ENCODE peak calls at places on chromosomes 11 and 22, in ten cellular contexts. One of them, this sample, is unnamed. For H3K4me1, the result is how much of the 10 kb centered on the place peaks cover.

GRCh38 chr11:128196235-128196634 is 391.1 kb downstream of the ETS1 start:
- DNase-seq in small intestine: no peak
- DNase-seq in DND-41: no peak
- DNase-seq in body of pancreas: no peak
- DNase-seq in mucosa of descending colon: no peak
- DNase-seq in fibroblast of lung: no peak
- DNase-seq in lower lobe of right lung: no peak
- DNase-seq in CD8-positive, alpha-beta memory T cell: no peak
- DNase-seq in A549: no peak
- DNase-seq in spleen: no peak
- DNase-seq in this sample: no peak

GRCh38 chr11:76436020-76436419 is 8.8 kb upstream of the EMSY start:
- DNase-seq in small intestine: no peak
- DNase-seq in DND-41: no peak
- DNase-seq in body of pancreas: no peak
- DNase-seq in mucosa of descending colon: no peak
- DNase-seq in fibroblast of lung: no peak
- DNase-seq in lower lobe of right lung: no peak
- DNase-seq in CD8-positive, alpha-beta memory T cell: no peak
- DNase-seq in A549: no peak
- DNase-seq in spleen: no peak
- DNase-seq in this sample: no peak

GRCh38 chr22:32745251-32745995 is 56.1 kb upstream of the TIMP3 start:
- DNase-seq in small intestine: no peak
- DNase-seq in DND-41: no peak
- DNase-seq in body of pancreas: peak
- DNase-seq in mucosa of descending colon: no peak
- DNase-seq in fibroblast of lung: peak
- DNase-seq in lower lobe of right lung: no peak
- DNase-seq in CD8-positive, alpha-beta memory T cell: no peak
- DNase-seq in A549: no peak
- DNase-seq in spleen: no peak
- DNase-seq in this sample: peak

GRCh38 chr11:106457727-106458126 is 380.3 kb downstream of the AASDHPPT start:
- DNase-seq in small intestine: peak
- DNase-seq in DND-41: no peak
- DNase-seq in body of pancreas: no peak
- DNase-seq in mucosa of descending colon: no peak
- DNase-seq in fibroblast of lung: peak
- DNase-seq in lower lobe of right lung: no peak
- DNase-seq in CD8-positive, alpha-beta memory T cell: no peak
- DNase-seq in A549: peak
- DNase-seq in spleen: no peak
- DNase-seq in this sample: no peak

GRCh38 chr11:32071811-32072210 is 19.1 kb upstream of the RCN1 start:
- DNase-seq in small intestine: no peak
- DNase-seq in DND-41: no peak
- DNase-seq in body of pancreas: no peak
- DNase-seq in mucosa of descending colon: no peak
- DNase-seq in fibroblast of lung: peak
- DNase-seq in lower lobe of right lung: no peak
- DNase-seq in CD8-positive, alpha-beta memory T cell: no peak
- DNase-seq in A549: peak
- DNase-seq in spleen: no peak
- DNase-seq in this sample: peak

GRCh38 chr11:125579811-125580210 is 10.5 kb downstream of the EI24 start:
- DNase-seq in small intestine: no peak
- DNase-seq in DND-41: no peak
- DNase-seq in body of pancreas: no peak
- DNase-seq in mucosa of descending colon: no peak
- DNase-seq in fibroblast of lung: no peak
- DNase-seq in lower lobe of right lung: no peak
- DNase-seq in CD8-positive, alpha-beta memory T cell: no peak
- DNase-seq in A549: no peak
- DNase-seq in spleen: no peak
- DNase-seq in this sample: peak

GRCh38 chr11:68583047-68583446 is 101.3 kb upstream of the GAL start:
- DNase-seq in small intestine: no peak
- DNase-seq in DND-41: no peak
- DNase-seq in body of pancreas: no peak
- DNase-seq in mucosa of descending colon: no peak
- DNase-seq in fibroblast of lung: peak
- DNase-seq in lower lobe of right lung: no peak
- DNase-seq in CD8-positive, alpha-beta memory T cell: no peak
- DNase-seq in A549: no peak
- DNase-seq in spleen: no peak
- DNase-seq in this sample: no peak

GRCh38 chr11:33531743-33532181 is 168.9 kb downstream of the C11orf91 start:
- DNase-seq in small intestine: no peak
- DNase-seq in DND-41: no peak
- DNase-seq in body of pancreas: no peak
- DNase-seq in mucosa of descending colon: no peak
- DNase-seq in fibroblast of lung: peak
- DNase-seq in lower lobe of right lung: no peak
- DNase-seq in CD8-positive, alpha-beta memory T cell: no peak
- DNase-seq in A549: no peak
- DNase-seq in spleen: no peak
- DNase-seq in this sample: no peak

GRCh38 chr11:31809857-31810778 is 1.0 kb downstream of the PAX6 start:
- DNase-seq in small intestine: no peak
- DNase-seq in DND-41: no peak
- DNase-seq in body of pancreas: no peak
- DNase-seq in mucosa of descending colon: no peak
- DNase-seq in fibroblast of lung: peak
- DNase-seq in lower lobe of right lung: peak
- DNase-seq in CD8-positive, alpha-beta memory T cell: no peak
- DNase-seq in A549: peak
- DNase-seq in spleen: peak
- DNase-seq in this sample: peak

GRCh38 chr11:72738199-72739141 is 13.7 kb downstream of the ARAP1 start:
- DNase-seq in small intestine: no peak
- DNase-seq in DND-41: no peak
- DNase-seq in body of pancreas: no peak
- DNase-seq in mucosa of descending colon: peak
- DNase-seq in fibroblast of lung: no peak
- DNase-seq in lower lobe of right lung: peak
- DNase-seq in CD8-positive, alpha-beta memory T cell: no peak
- DNase-seq in A549: no peak
- DNase-seq in spleen: peak
- DNase-seq in this sample: no peak

GRCh38 chr11:111530091-111530490 is 10.4 kb upstream of the LAYN start:
- DNase-seq in small intestine: no peak
- DNase-seq in DND-41: no peak
- DNase-seq in body of pancreas: no peak
- DNase-seq in mucosa of descending colon: no peak
- DNase-seq in fibroblast of lung: peak
- DNase-seq in lower lobe of right lung: no peak
- DNase-seq in CD8-positive, alpha-beta memory T cell: no peak
- DNase-seq in A549: no peak
- DNase-seq in spleen: no peak
- DNase-seq in this sample: no peak

GRCh38 chr11:33021937-33022336 is 6.3 kb downstream of the DEPDC7 start:
- DNase-seq in small intestine: peak
- DNase-seq in DND-41: no peak
- DNase-seq in body of pancreas: no peak
- DNase-seq in mucosa of descending colon: no peak
- DNase-seq in fibroblast of lung: no peak
- DNase-seq in lower lobe of right lung: no peak
- DNase-seq in CD8-positive, alpha-beta memory T cell: no peak
- DNase-seq in A549: no peak
- DNase-seq in spleen: no peak
- DNase-seq in this sample: no peak

GRCh38 chr11:123135863-123136446 is 59.1 kb downstream of the CLMP start:
- DNase-seq in small intestine: no peak
- DNase-seq in DND-41: no peak
- DNase-seq in body of pancreas: no peak
- DNase-seq in mucosa of descending colon: no peak
- DNase-seq in fibroblast of lung: no peak
- DNase-seq in lower lobe of right lung: no peak
- DNase-seq in CD8-positive, alpha-beta memory T cell: no peak
- DNase-seq in A549: no peak
- DNase-seq in spleen: no peak
- DNase-seq in this sample: no peak

GRCh38 chr11:71554996-71555395 is 6.8 kb downstream of the KRTAP5-9 start:
- DNase-seq in small intestine: no peak
- DNase-seq in DND-41: no peak
- DNase-seq in body of pancreas: no peak
- DNase-seq in mucosa of descending colon: no peak
- DNase-seq in fibroblast of lung: no peak
- DNase-seq in lower lobe of right lung: no peak
- DNase-seq in CD8-positive, alpha-beta memory T cell: no peak
- DNase-seq in A549: no peak
- DNase-seq in spleen: no peak
- DNase-seq in this sample: no peak

GRCh38 chr11:28969832-28970231 is 861.6 kb downstream of the METTL15 start:
- DNase-seq in small intestine: no peak
- DNase-seq in DND-41: no peak
- DNase-seq in body of pancreas: no peak
- DNase-seq in mucosa of descending colon: no peak
- DNase-seq in fibroblast of lung: no peak
- DNase-seq in lower lobe of right lung: no peak
- DNase-seq in CD8-positive, alpha-beta memory T cell: no peak
- DNase-seq in A549: peak
- DNase-seq in spleen: no peak
- DNase-seq in this sample: no peak

GRCh38 chr22:30310881-30311771 is 15.6 kb downstream of the TBC1D10A start:
- DNase-seq in small intestine: peak
- DNase-seq in DND-41: no peak
- DNase-seq in body of pancreas: peak
- DNase-seq in mucosa of descending colon: peak
- DNase-seq in fibroblast of lung: peak
- DNase-seq in lower lobe of right lung: peak
- DNase-seq in CD8-positive, alpha-beta memory T cell: no peak
- DNase-seq in A549: no peak
- DNase-seq in spleen: no peak
- DNase-seq in this sample: no peak
- H3K4me3 ChIP-seq in small intestine: no peak
- H3K4me3 ChIP-seq in DND-41: no peak
- H3K4me3 ChIP-seq in body of pancreas: no peak
- H3K4me3 ChIP-seq in mucosa of descending colon: no peak
- H3K4me3 ChIP-seq in fibroblast of lung: no peak
- H3K4me3 ChIP-seq in lower lobe of right lung: no peak
- H3K4me3 ChIP-seq in CD8-positive, alpha-beta memory T cell: peak
- H3K4me3 ChIP-seq in A549: no peak
- H3K4me3 ChIP-seq in spleen: no peak
- H3K4me3 ChIP-seq in this sample: no peak

GRCh38 chr22:22918297-22918965 is 30.8 kb downstream of the IGLL5 start:
- DNase-seq in small intestine: no peak
- DNase-seq in DND-41: no peak
- DNase-seq in body of pancreas: no peak
- DNase-seq in mucosa of descending colon: no peak
- DNase-seq in fibroblast of lung: no peak
- DNase-seq in lower lobe of right lung: no peak
- DNase-seq in CD8-positive, alpha-beta memory T cell: no peak
- DNase-seq in A549: no peak
- DNase-seq in spleen: no peak
- DNase-seq in this sample: peak

GRCh38 chr22:22917377-22917776 is 29.8 kb downstream of the IGLL5 start:
- DNase-seq in small intestine: no peak
- DNase-seq in DND-41: no peak
- DNase-seq in body of pancreas: no peak
- DNase-seq in mucosa of descending colon: no peak
- DNase-seq in fibroblast of lung: no peak
- DNase-seq in lower lobe of right lung: no peak
- DNase-seq in CD8-positive, alpha-beta memory T cell: no peak
- DNase-seq in A549: no peak
- DNase-seq in spleen: no peak
- DNase-seq in this sample: no peak

GRCh38 chr22:22916215-22916951 is 28.8 kb downstream of the IGLL5 start:
- DNase-seq in small intestine: no peak
- DNase-seq in DND-41: no peak
- DNase-seq in body of pancreas: no peak
- DNase-seq in mucosa of descending colon: no peak
- DNase-seq in fibroblast of lung: no peak
- DNase-seq in lower lobe of right lung: no peak
- DNase-seq in CD8-positive, alpha-beta memory T cell: no peak
- DNase-seq in A549: no peak
- DNase-seq in spleen: peak
- DNase-seq in this sample: no peak

GRCh38 chr22:22915670-22916035 is 28.0 kb downstream of the IGLL5 start:
- DNase-seq in small intestine: no peak
- DNase-seq in DND-41: no peak
- DNase-seq in body of pancreas: no peak
- DNase-seq in mucosa of descending colon: no peak
- DNase-seq in fibroblast of lung: no peak
- DNase-seq in lower lobe of right lung: peak
- DNase-seq in CD8-positive, alpha-beta memory T cell: no peak
- DNase-seq in A549: no peak
- DNase-seq in spleen: no peak
- DNase-seq in this sample: no peak

DNA sequence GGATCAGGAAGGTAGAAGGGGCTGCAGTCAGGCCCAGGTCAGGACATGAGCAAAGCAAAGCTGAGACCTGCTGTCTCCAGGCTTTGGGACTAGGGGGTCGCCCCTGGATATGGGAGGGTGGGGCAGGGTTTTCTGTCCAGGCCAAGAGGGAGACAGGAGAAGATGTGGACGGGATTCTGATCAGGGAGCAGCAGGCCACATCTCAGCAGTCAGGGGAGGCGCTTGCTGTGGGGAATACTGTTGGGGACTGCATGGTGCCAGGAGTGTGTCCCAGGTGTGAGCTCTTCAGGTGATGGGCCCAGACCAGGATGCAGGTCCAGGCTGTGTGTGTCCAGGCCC is 29.3 kb downstream of the IGLL5 start:
- DNase-seq in small intestine: no peak
- DNase-seq in DND-41: no peak
- DNase-seq in body of pancreas: no peak
- DNase-seq in mucosa of descending colon: no peak
- DNase-seq in fibroblast of lung: no peak
- DNase-seq in lower lobe of right lung: no peak
- DNase-seq in CD8-positive, alpha-beta memory T cell: no peak
- DNase-seq in A549: no peak
- DNase-seq in spleen: no peak
- DNase-seq in this sample: no peak
- H3K4me1 ChIP-seq in small intestine: under half
- H3K4me1 ChIP-seq in DND-41: under half
- H3K4me1 ChIP-seq in body of pancreas: under half
- H3K4me1 ChIP-seq in mucosa of descending colon: under half
- H3K4me1 ChIP-seq in fibroblast of lung: under half
- H3K4me1 ChIP-seq in lower lobe of right lung: under half
- H3K4me1 ChIP-seq in CD8-positive, alpha-beta memory T cell: under half
- H3K4me1 ChIP-seq in A549: under half
- H3K4me1 ChIP-seq in spleen: under half
- H3K4me1 ChIP-seq in this sample: under half

GRCh38 chr22:46066691-46067090 is 83.6 kb upstream of the PPARA start:
- DNase-seq in small intestine: peak
- DNase-seq in DND-41: no peak
- DNase-seq in body of pancreas: peak
- DNase-seq in mucosa of descending colon: peak
- DNase-seq in fibroblast of lung: peak
- DNase-seq in lower lobe of right lung: peak
- DNase-seq in CD8-positive, alpha-beta memory T cell: no peak
- DNase-seq in A549: no peak
- DNase-seq in spleen: peak
- DNase-seq in this sample: no peak
- H3K4me3 ChIP-seq in small intestine: no peak
- H3K4me3 ChIP-seq in DND-41: no peak
- H3K4me3 ChIP-seq in body of pancreas: no peak
- H3K4me3 ChIP-seq in mucosa of descending colon: no peak
- H3K4me3 ChIP-seq in fibroblast of lung: peak
- H3K4me3 ChIP-seq in lower lobe of right lung: peak
- H3K4me3 ChIP-seq in CD8-positive, alpha-beta memory T cell: no peak
- H3K4me3 ChIP-seq in A549: peak
- H3K4me3 ChIP-seq in spleen: no peak
- H3K4me3 ChIP-seq in this sample: peak

GRCh38 chr11:83608571-83608970 is 322.4 kb upstream of the CCDC90B start:
- DNase-seq in small intestine: no peak
- DNase-seq in DND-41: no peak
- DNase-seq in body of pancreas: no peak
- DNase-seq in mucosa of descending colon: no peak
- DNase-seq in fibroblast of lung: no peak
- DNase-seq in lower lobe of right lung: no peak
- DNase-seq in CD8-positive, alpha-beta memory T cell: no peak
- DNase-seq in A549: no peak
- DNase-seq in spleen: no peak
- DNase-seq in this sample: no peak
- H3K4me1 ChIP-seq in small intestine: under half
- H3K4me1 ChIP-seq in DND-41: under half
- H3K4me1 ChIP-seq in body of pancreas: under half
- H3K4me1 ChIP-seq in mucosa of descending colon: under half
- H3K4me1 ChIP-seq in fibroblast of lung: under half
- H3K4me1 ChIP-seq in lower lobe of right lung: under half
- H3K4me1 ChIP-seq in CD8-positive, alpha-beta memory T cell: under half
- H3K4me1 ChIP-seq in A549: under half
- H3K4me1 ChIP-seq in spleen: under half
- H3K4me1 ChIP-seq in this sample: under half

This sample was measured in SJCRH30.